ENCODE peak calls at places on chromosomes 7 and 10, in five cellular contexts. One of them, this sample, is unnamed.

GRCh38 chr7:8418627-8419245 is 14.7 kb upstream of the NXPH1 start:
- DNase-seq in T1000: peak
- DNase-seq in bronchial epithelial cell: peak
- DNase-seq in T-helper 17 cell: no peak
- DNase-seq in left lobe of liver: no peak
- DNase-seq in this sample: no peak

GRCh38 chr10:68604441-68604840 is 44.3 kb downstream of the TET1 start:
- DNase-seq in left lobe of liver: no peak
- DNase-seq in bronchial epithelial cell: no peak
- DNase-seq in T1000: no peak
- DNase-seq in T-helper 17 cell: no peak
- DNase-seq in this sample: no peak

GRCh38 chr7:5523052-5523711 is 99.5 kb upstream of the TNRC18 start:
- DNase-seq in T-helper 17 cell: no peak
- DNase-seq in left lobe of liver: no peak
- DNase-seq in T1000: peak
- DNase-seq in bronchial epithelial cell: peak
- DNase-seq in this sample: no peak

GRCh38 chr7:127683776-127684681 is 32.0 kb downstream of the SND1 start:
- DNase-seq in bronchial epithelial cell: no peak
- DNase-seq in left lobe of liver: no peak
- DNase-seq in T1000: no peak
- DNase-seq in T-helper 17 cell: no peak
- DNase-seq in this sample: no peak

GRCh38 chr10:31031205-31031665 is 430 bp downstream of the ZNF438 start:
- DNase-seq in bronchial epithelial cell: no peak
- DNase-seq in T1000: no peak
- DNase-seq in left lobe of liver: no peak
- DNase-seq in T-helper 17 cell: no peak
- DNase-seq in this sample: no peak

GRCh38 chr10:117804470-117805011 is 242.2 kb downstream of the RAB11FIP2 start:
- DNase-seq in left lobe of liver: no peak
- DNase-seq in T1000: no peak
- DNase-seq in bronchial epithelial cell: no peak
- DNase-seq in T-helper 17 cell: no peak
- DNase-seq in this sample: no peak

GRCh38 chr10:59805043-59805442 is 51.8 kb upstream of the MRLN start:
- DNase-seq in T1000: no peak
- DNase-seq in T-helper 17 cell: no peak
- DNase-seq in left lobe of liver: no peak
- DNase-seq in bronchial epithelial cell: peak
- DNase-seq in this sample: no peak

GRCh38 chr10:81018898-81019890 is 481.5 kb downstream of the SH2D4B start:
- DNase-seq in T-helper 17 cell: no peak
- DNase-seq in left lobe of liver: no peak
- DNase-seq in bronchial epithelial cell: peak
- DNase-seq in T1000: peak
- DNase-seq in this sample: no peak

GRCh38 chr10:24449334-24449740 is 240.4 kb downstream of the KIAA1217 start:
- DNase-seq in left lobe of liver: no peak
- DNase-seq in T1000: no peak
- DNase-seq in bronchial epithelial cell: peak
- DNase-seq in T-helper 17 cell: no peak
- DNase-seq in this sample: no peak

GRCh38 chr10:84256510-84257342 is 11.9 kb downstream of the RGR start:
- DNase-seq in T-helper 17 cell: no peak
- DNase-seq in bronchial epithelial cell: peak
- DNase-seq in left lobe of liver: no peak
- DNase-seq in T1000: no peak
- DNase-seq in this sample: no peak

GRCh38 chr10:52486840-52487611 is 172.9 kb downstream of the DKK1 start:
- DNase-seq in T-helper 17 cell: no peak
- DNase-seq in T1000: no peak
- DNase-seq in left lobe of liver: no peak
- DNase-seq in bronchial epithelial cell: peak
- DNase-seq in this sample: no peak

GRCh38 chr10:62305813-62306212 is 37.2 kb upstream of the RTKN2 start:
- DNase-seq in T-helper 17 cell: no peak
- DNase-seq in left lobe of liver: no peak
- DNase-seq in T1000: no peak
- DNase-seq in bronchial epithelial cell: no peak
- DNase-seq in this sample: no peak

GRCh38 chr7:121138262-121138933 is 149.9 kb downstream of the CPED1 start:
- DNase-seq in T1000: no peak
- DNase-seq in left lobe of liver: no peak
- DNase-seq in T-helper 17 cell: no peak
- DNase-seq in bronchial epithelial cell: peak
- DNase-seq in this sample: no peak

GRCh38 chr10:129900825-129901224 is 63.2 kb downstream of the EBF3 start:
- DNase-seq in T-helper 17 cell: no peak
- DNase-seq in left lobe of liver: no peak
- DNase-seq in T1000: no peak
- DNase-seq in bronchial epithelial cell: no peak
- DNase-seq in this sample: no peak

GRCh38 chr7:26531926-26532325 is 240.3 kb downstream of the SNX10 start:
- DNase-seq in left lobe of liver: no peak
- DNase-seq in T1000: no peak
- DNase-seq in T-helper 17 cell: no peak
- DNase-seq in bronchial epithelial cell: no peak
- DNase-seq in this sample: no peak

GRCh38 chr7:92797693-92798092 is 38.7 kb downstream of the CDK6 start:
- DNase-seq in left lobe of liver: no peak
- DNase-seq in T-helper 17 cell: no peak
- DNase-seq in bronchial epithelial cell: peak
- DNase-seq in T1000: no peak
- DNase-seq in this sample: no peak

GRCh38 chr10:70846795-70847194 is 31.0 kb downstream of the SGPL1 start:
- DNase-seq in T1000: no peak
- DNase-seq in bronchial epithelial cell: no peak
- DNase-seq in T-helper 17 cell: no peak
- DNase-seq in left lobe of liver: no peak
- DNase-seq in this sample: no peak

GRCh38 chr10:116913681-116914080 is 64.4 kb downstream of the ENO4 start:
- DNase-seq in T1000: no peak
- DNase-seq in bronchial epithelial cell: no peak
- DNase-seq in T-helper 17 cell: no peak
- DNase-seq in left lobe of liver: no peak
- DNase-seq in this sample: no peak

GRCh38 chr10:104299031-104299904 is 30.3 kb downstream of the GSTO2 start:
- DNase-seq in T1000: no peak
- DNase-seq in bronchial epithelial cell: no peak
- DNase-seq in left lobe of liver: no peak
- DNase-seq in T-helper 17 cell: no peak
- DNase-seq in this sample: no peak

GRCh38 chr7:45715471-45716352 is 141.5 kb downstream of the ADCY1 start:
- DNase-seq in left lobe of liver: peak
- DNase-seq in T-helper 17 cell: no peak
- DNase-seq in T1000: no peak
- DNase-seq in bronchial epithelial cell: no peak
- DNase-seq in this sample: no peak

GRCh38 chr10:131703527-131703926 is 197.3 kb upstream of the PPP2R2D start:
- DNase-seq in left lobe of liver: no peak
- DNase-seq in T-helper 17 cell: no peak
- DNase-seq in bronchial epithelial cell: no peak
- DNase-seq in T1000: no peak
- DNase-seq in this sample: peak

GRCh38 chr10:95295031-95295755 is 4.4 kb upstream of the PDLIM1 start:
- DNase-seq in T1000: no peak
- DNase-seq in T-helper 17 cell: no peak
- DNase-seq in bronchial epithelial cell: peak
- DNase-seq in left lobe of liver: peak
- DNase-seq in this sample: no peak

GRCh38 chr7:46145412-46145811 is 224.3 kb upstream of the IGFBP3 start:
- DNase-seq in left lobe of liver: no peak
- DNase-seq in bronchial epithelial cell: peak
- DNase-seq in T-helper 17 cell: no peak
- DNase-seq in T1000: peak
- DNase-seq in this sample: no peak

GRCh38 chr10:133445268-133445732 is 8.4 kb upstream of the SCART1 start:
- DNase-seq in left lobe of liver: no peak
- DNase-seq in T-helper 17 cell: no peak
- DNase-seq in T1000: no peak
- DNase-seq in bronchial epithelial cell: no peak
- DNase-seq in this sample: peak

GRCh38 chr10:115936926-115937755 is 335.9 kb downstream of the GFRA1 start:
- DNase-seq in T1000: no peak
- DNase-seq in left lobe of liver: no peak
- DNase-seq in T-helper 17 cell: no peak
- DNase-seq in bronchial epithelial cell: peak
- DNase-seq in this sample: no peak

GRCh38 chr7:86653919-86654659 is 10.4 kb downstream of the GRM3 start:
- DNase-seq in bronchial epithelial cell: no peak
- DNase-seq in T-helper 17 cell: no peak
- DNase-seq in T1000: no peak
- DNase-seq in left lobe of liver: no peak
- DNase-seq in this sample: no peak

GRCh38 chr10:91090761-91091529 is 129.5 kb upstream of the PCGF5 start:
- DNase-seq in T1000: no peak
- DNase-seq in left lobe of liver: no peak
- DNase-seq in T-helper 17 cell: no peak
- DNase-seq in bronchial epithelial cell: no peak
- DNase-seq in this sample: no peak

GRCh38 chr10:79947083-79947415 is 1.9 kb downstream of the SFTPD start:
- DNase-seq in left lobe of liver: no peak
- DNase-seq in T1000: no peak
- DNase-seq in bronchial epithelial cell: peak
- DNase-seq in T-helper 17 cell: no peak
- DNase-seq in this sample: no peak

GRCh38 chr7:130421685-130422084 is 19.1 kb downstream of the CEP41 start:
- DNase-seq in bronchial epithelial cell: no peak
- DNase-seq in T-helper 17 cell: no peak
- DNase-seq in T1000: no peak
- DNase-seq in left lobe of liver: no peak
- DNase-seq in this sample: no peak

This sample was measured in type B pancreatic cell.